ENCODE peak calls at places on chromosome 5, in four cellular contexts. Q is activated naive CD4-positive, alpha-beta T cell; B is posterior cingulate gyrus; T is iPS-NIHi11. A is an unnamed sample.

GRCh38 chr5:124951676-124952075 is 205.2 kb upstream of the ZNF608 start:
- DNase-seq in Q (no peak), B (no peak), T (no peak), A (no peak)

GRCh38 chr5:61178702-61179101 is 16.4 kb upstream of the SMIM15 start:
- DNase-seq in Q (no peak), B (no peak), T (no peak), A (no peak)

GRCh38 chr5:143882520-143882919 is 70.6 kb downstream of the HMHB1 start:
- DNase-seq in Q (no peak), B (no peak), T (no peak), A (no peak)

GRCh38 chr5:56099346-56099745 is 104.6 kb upstream of the IL6ST start:
- DNase-seq in Q (no peak), B (no peak), T (no peak), A (no peak)

GRCh38 chr5:148875205-148875875 is 48.9 kb downstream of the ADRB2 start:
- DNase-seq in Q (no peak), B (no peak), T (no peak), A (no peak)

GRCh38 chr5:141695627-141696180 is 13.7 kb upstream of the ARAP3 start:
- DNase-seq in Q (no peak), B (no peak), T (no peak), A (no peak)

GRCh38 chr5:94674841-94675382 is 56.4 kb downstream of the SLF1 start:
- DNase-seq in Q (no peak), B (no peak), T (no peak), A (no peak)

GRCh38 chr5:979100-979817 is 29.3 kb upstream of the NKD2 start:
- DNase-seq in Q (no peak), B (no peak), T (peak), A (no peak)

GRCh38 chr5:142013734-142014495 is 1.1 kb upstream of the GNPDA1 start:
- DNase-seq in Q (no peak), B (no peak), T (no peak), A (peak)

GRCh38 chr5:170315154-170315553 is 17.6 kb upstream of the LCP2 start:
- DNase-seq in Q (no peak), B (peak), T (no peak), A (no peak)

GRCh38 chr5:119398713-119399492 is 43.1 kb downstream of the TNFAIP8 start:
- DNase-seq in Q (no peak), B (peak), T (peak), A (no peak)

GRCh38 chr5:97629281-97629680 is 446.2 kb upstream of the RIOK2 start:
- DNase-seq in Q (no peak), B (peak), T (no peak), A (no peak)

GRCh38 chr5:20833081-20833627 is 845.2 kb upstream of the CDH18 start:
- DNase-seq in Q (no peak), B (no peak), T (peak), A (no peak)

GRCh38 chr5:151224372-151224771 is 480 bp upstream of the CCDC69 start:
- DNase-seq in Q (no peak), B (no peak), T (no peak), A (no peak)

GRCh38 chr5:38598994-38599611 is 42.7 kb upstream of the LIFR start:
- DNase-seq in Q (no peak), B (no peak), T (no peak), A (no peak)

GRCh38 chr5:1745190-1745805 is 54.3 kb downstream of the MRPL36 start:
- DNase-seq in Q (no peak), B (peak), T (no peak), A (no peak)

GRCh38 chr5:73142035-73142434 is 21.7 kb downstream of the TMEM171 start:
- DNase-seq in Q (no peak), B (no peak), T (no peak), A (no peak)

GRCh38 chr5:111385970-111386831 is 126.1 kb downstream of the STARD4 start:
- DNase-seq in Q (no peak), B (peak), T (no peak), A (no peak)

GRCh38 chr5:18119156-18119785 is 485.0 kb downstream of the TAF11L14 start:
- DNase-seq in Q (no peak), B (no peak), T (peak), A (no peak)

GRCh38 chr5:39713224-39713911 is 288.6 kb upstream of the DAB2 start:
- DNase-seq in Q (no peak), B (no peak), T (no peak), A (no peak)

GRCh38 chr5:113118765-113119164 is 142.2 kb downstream of the DCP2 start:
- DNase-seq in Q (no peak), B (no peak), T (no peak), A (no peak)

GRCh38 chr5:107466233-107466769 is 204.4 kb downstream of the EFNA5 start:
- DNase-seq in Q (no peak), B (peak), T (peak), A (no peak)

GRCh38 chr5:154501566-154501965 is 23.5 kb upstream of the HAND1 start:
- DNase-seq in Q (no peak), B (no peak), T (no peak), A (no peak)

GRCh38 chr5:37170856-37171255 is 78.3 kb downstream of the CPLANE1 start:
- DNase-seq in Q (no peak), B (no peak), T (no peak), A (no peak)

GRCh38 chr5:83072946-83073345 is 4.2 kb downstream of the TMEM167A start:
- DNase-seq in Q (no peak), B (no peak), T (no peak), A (no peak)

GRCh38 chr5:52997424-52997823 is 8.3 kb downstream of the ITGA2 start:
- DNase-seq in Q (no peak), B (peak), T (no peak), A (peak)

GRCh38 chr5:179195561-179196419 is 135.6 kb downstream of the ZNF354C start:
- DNase-seq in Q (no peak), B (no peak), T (no peak), A (no peak)

GRCh38 chr5:174348582-174348981 is 303.1 kb downstream of the NSG2 start:
- DNase-seq in Q (no peak), B (no peak), T (no peak), A (no peak)

GRCh38 chr5:74493426-74493825 is 147.1 kb downstream of the ENC1 start:
- DNase-seq in Q (no peak), B (no peak), T (no peak), A (no peak)

GRCh38 chr5:137743031-137743640 is 7.2 kb upstream of the KLHL3 start:
- DNase-seq in Q (no peak), B (peak), T (peak), A (peak)

GRCh38 chr5:82513739-82514138 is 235.6 kb upstream of the RPS23 start:
- DNase-seq in Q (no peak), B (no peak), T (peak), A (no peak)

GRCh38 chr5:142922223-142922952 is 152.2 kb downstream of the ARHGAP26 start:
- DNase-seq in Q (no peak), B (no peak), T (peak), A (no peak)

GRCh38 chr5:17373406-17374110 is 124.5 kb upstream of the TAF11L2 start:
- DNase-seq in Q (no peak), B (no peak), T (no peak), A (no peak)

GRCh38 chr5:136506131-136506530 is 140.8 kb upstream of the TRPC7 start:
- DNase-seq in Q (no peak), B (no peak), T (peak), A (no peak)

GRCh38 chr5:36662291-36662851 is 56.0 kb downstream of the SLC1A3 start:
- DNase-seq in Q (no peak), B (peak), T (no peak), A (no peak)

A was measured in HuH-7.